ENCODE peak calls at places on chromosomes 13 and 19, in eight cellular contexts. I is NCI-H748 treated with DMSO at 0.1 percent for 48 hours; R is endothelial cell; D is stimulated activated CD4-positive, alpha-beta T cell treated with anti-CD3 and anti-CD28 coated beads, Interleukin-4, amount 100 ng/mL, for 1 hour; N is hypothalamus; L is stimulated activated naive B cell treated with anti-CD40 and anti-IgM and Interleukin-4, amounts not matched to agents 10 μg/mL and 1 μg/mL and 100 μg/mL, for 72 hours; A is NCI-H187 treated with DMSO at 0.1 percent for 48 hours; C is HTR-8/SVneo. J is an unnamed sample.

GRCh38 chr13:98466634-98467236 is 110.2 kb downstream of the STK24 start:
- DNase-seq in A (no peak), I (no peak), N (no peak), D (peak; percentile 61), C (peak; percentile 13), L (no peak), R (peak; percentile 83), J (no peak)

GRCh38 chr19:33303791-33304759 is 1.7 kb upstream of the CEBPA start:
- DNase-seq in R (no peak), L (no peak), C (no peak), A (no peak), D (no peak), I (no peak), N (no peak), J (no peak)

GRCh38 chr19:31976775-31977536 is 368.5 kb upstream of the ZNF507 start:
- DNase-seq in I (no peak), N (no peak), A (no peak), C (no peak), D (no peak), R (no peak), L (no peak), J (no peak)

GRCh38 chr13:80923907-80924306 is 583.0 kb upstream of the SPRY2 start:
- DNase-seq in I (no peak), N (no peak), A (no peak), D (no peak), C (peak; percentile 0), L (no peak), R (no peak), J (no peak)

GRCh38 chr19:13078897-13079541 is 23.6 kb downstream of the LYL1 start:
- DNase-seq in L (no peak), D (no peak), I (no peak), C (no peak), R (no peak), N (no peak), A (no peak), J (no peak)

GRCh38 chr19:34232566-34233481 is 21.5 kb upstream of the GARRE1 start:
- DNase-seq in R (no peak), I (no peak), L (no peak), A (no peak), C (peak; percentile 68), N (peak; percentile 38), D (no peak), J (no peak)

GRCh38 chr13:36718146-36718545 is 44.3 kb downstream of the SERTM1 start:
- DNase-seq in L (no peak), A (no peak), D (no peak), N (no peak), R (no peak), C (no peak), I (no peak), J (no peak)

GRCh38 chr19:10878253-10878652 is 6.9 kb downstream of the CARM1 start:
- DNase-seq in C (no peak), R (no peak), D (no peak), I (no peak), N (no peak), L (no peak), A (no peak), J (no peak)

GRCh38 chr19:36257512-36257876 is 42.6 kb downstream of the ZNF146 start:
- DNase-seq in I (peak; percentile 36), N (peak; percentile 25), A (no peak), L (no peak), R (no peak), C (no peak), D (no peak), J (no peak)

GRCh38 chr13:39365879-39366278 is 237.1 kb downstream of the LHFPL6 start:
- DNase-seq in N (no peak), D (no peak), L (no peak), C (no peak), I (no peak), R (no peak), A (no peak), J (no peak)

GRCh38 chr19:35357867-35358573 is at the start of gene FFAR3:
- DNase-seq in R (no peak), L (no peak), C (no peak), A (no peak), N (no peak), D (no peak), I (no peak), J (no peak)

GRCh38 chr13:65597839-65598818 is 1632.0 kb downstream of the PCDH9 start:
- DNase-seq in C (no peak), L (no peak), A (no peak), I (no peak), D (no peak), N (no peak), R (no peak), J (no peak)

GRCh38 chr19:17091758-17092333 is 16.3 kb downstream of the MYO9B start:
- DNase-seq in A (no peak), N (no peak), L (no peak), C (no peak), D (no peak), R (no peak), I (no peak), J (no peak)

GRCh38 chr13:40464349-40464748 is 202.1 kb downstream of the FOXO1 start:
- DNase-seq in R (no peak), A (no peak), I (peak; percentile 59), N (no peak), D (no peak), C (no peak), L (no peak), J (no peak)

GRCh38 chr19:2574971-2575630 is 99.2 kb downstream of the GADD45B start:
- DNase-seq in C (no peak), A (no peak), I (no peak), R (no peak), N (no peak), L (no peak), D (no peak), J (no peak)

GRCh38 chr19:14395710-14396338 is 14.6 kb downstream of the ADGRE5 start:
- DNase-seq in R (no peak), I (no peak), N (no peak), A (no peak), C (no peak), L (no peak), D (no peak), J (no peak)

GRCh38 chr19:45645631-45646344 is 6.6 kb upstream of the EML2 start:
- DNase-seq in C (no peak), I (peak; percentile 81), L (peak; percentile 53), N (peak; percentile 90), D (peak; percentile 80), R (peak; percentile 46), A (peak; percentile 31), J (peak; percentile 73)

J was measured in GM12864.